ENCODE peak calls at places on chromosomes 6 and 20, in ten cellular contexts. G, M, P, T, X, D, F, R, C and Z are unnamed samples.

GRCh38 chr20:32535953-32536823 is 48.9 kb downstream of the NOL4L start:
- DNase-seq in G (no peak), M (peak), P (peak), T (peak), X (peak), D (no peak), F (no peak), R (peak), C (peak), Z (no peak)

GRCh38 chr6:138310294-138310693 is 67.4 kb upstream of the SMIM28 start:
- DNase-seq in G (no peak), M (no peak), P (no peak), T (no peak), X (no peak), D (no peak), F (no peak), R (no peak), C (no peak), Z (no peak)

GRCh38 chr6:48472121-48472520 is 361.1 kb upstream of the PTCHD4 start:
- DNase-seq in G (no peak), M (no peak), P (no peak), T (no peak), X (no peak), D (no peak), F (no peak), R (no peak), C (no peak), Z (no peak)

GRCh38 chr6:113744886-113745285 is 112.3 kb upstream of the MARCKS start:
- DNase-seq in G (no peak), M (no peak), P (no peak), T (no peak), X (no peak), D (no peak), F (no peak), R (no peak), C (no peak), Z (no peak)

GRCh38 chr6:27605401-27606342 is 132.8 kb upstream of the ZNF184 start:
- DNase-seq in G (no peak), M (no peak), P (no peak), T (no peak), X (no peak), D (no peak), F (no peak), R (peak), C (no peak), Z (no peak)

GRCh38 chr20:35902545-35902941 is 51.8 kb downstream of the SCAND1 start:
- DNase-seq in G (no peak), M (no peak), P (no peak), T (no peak), X (no peak), D (no peak), F (no peak), R (no peak), C (no peak), Z (no peak)

GRCh38 chr20:57632286-57632685 is 12.1 kb upstream of the ZBP1 start:
- DNase-seq in G (no peak), M (no peak), P (no peak), T (no peak), X (no peak), D (no peak), F (no peak), R (no peak), C (no peak), Z (no peak)

GRCh38 chr6:33075568-33076405 is at the start of gene HLA-DPB1:
- DNase-seq in G (no peak), M (peak), P (no peak), T (no peak), X (peak), D (peak), F (no peak), R (peak), C (no peak), Z (no peak)

GRCh38 chr6:1311400-1312192 is at the start of gene FOXQ1:
- DNase-seq in G (no peak), M (no peak), P (no peak), T (no peak), X (no peak), D (no peak), F (no peak), R (peak), C (no peak), Z (no peak)

GRCh38 chr6:105005446-105005845 is 48.5 kb downstream of the LIN28B start:
- DNase-seq in G (no peak), M (no peak), P (no peak), T (no peak), X (no peak), D (no peak), F (no peak), R (no peak), C (no peak), Z (no peak)

DNA sequence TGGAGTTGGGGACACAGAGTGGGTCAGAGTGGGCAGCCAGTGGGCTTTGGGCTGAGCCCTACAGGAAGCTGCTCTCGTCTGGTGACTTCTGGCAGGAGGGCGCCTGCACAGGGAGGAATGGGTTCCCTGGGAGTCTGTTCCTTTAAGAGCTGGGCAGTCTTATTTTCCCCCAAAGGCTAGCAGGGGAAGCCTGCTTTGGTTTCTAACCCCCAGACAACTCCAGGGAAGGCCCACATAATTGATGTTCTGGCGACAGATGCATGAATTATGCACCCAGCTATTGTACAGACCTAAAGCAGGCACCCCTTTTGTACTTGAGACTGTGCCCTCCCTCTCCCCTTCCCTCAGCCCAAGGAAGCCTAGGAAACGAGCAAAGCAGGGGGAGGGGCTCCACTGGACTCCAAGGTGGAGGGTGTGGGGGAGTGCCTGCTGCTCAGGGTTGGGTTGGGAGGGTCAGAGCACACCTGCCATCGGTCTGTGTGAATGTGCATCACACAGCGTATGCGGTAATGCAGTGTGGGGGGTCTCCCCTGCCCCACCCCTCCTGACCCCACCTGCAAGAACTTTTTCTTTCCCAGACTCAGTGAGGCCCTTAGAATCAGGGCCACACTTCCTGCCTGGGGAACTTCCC is 102.1 kb downstream of the KCNB1 start:
- DNase-seq in G (no peak), M (no peak), P (no peak), T (no peak), X (no peak), D (no peak), F (no peak), R (no peak), C (no peak), Z (no peak)
- H3K27ac ChIP-seq in G (no peak), M (no peak), P (no peak), T (no peak), X (no peak), D (no peak), F (no peak), R (no peak), C (no peak), Z (peak)

GRCh38 chr20:34526466-34526865 is 10.2 kb downstream of the DYNLRB1 start:
- DNase-seq in G (peak), M (no peak), P (no peak), T (no peak), X (no peak), D (peak), F (no peak), R (peak), C (no peak), Z (no peak)

GRCh38 chr20:34525342-34525708 is 9.1 kb downstream of the DYNLRB1 start:
- DNase-seq in G (no peak), M (no peak), P (no peak), T (no peak), X (no peak), D (no peak), F (no peak), R (no peak), C (no peak), Z (no peak)

GRCh38 chr20:34524426-34524825 is 8.2 kb downstream of the DYNLRB1 start:
- DNase-seq in G (no peak), M (no peak), P (no peak), T (no peak), X (no peak), D (no peak), F (no peak), R (no peak), C (no peak), Z (no peak)

GRCh38 chr20:34525709-34526416 is 9.6 kb downstream of the DYNLRB1 start:
- DNase-seq in G (peak), M (no peak), P (peak), T (peak), X (no peak), D (peak), F (peak), R (peak), C (no peak), Z (peak)

DNA sequence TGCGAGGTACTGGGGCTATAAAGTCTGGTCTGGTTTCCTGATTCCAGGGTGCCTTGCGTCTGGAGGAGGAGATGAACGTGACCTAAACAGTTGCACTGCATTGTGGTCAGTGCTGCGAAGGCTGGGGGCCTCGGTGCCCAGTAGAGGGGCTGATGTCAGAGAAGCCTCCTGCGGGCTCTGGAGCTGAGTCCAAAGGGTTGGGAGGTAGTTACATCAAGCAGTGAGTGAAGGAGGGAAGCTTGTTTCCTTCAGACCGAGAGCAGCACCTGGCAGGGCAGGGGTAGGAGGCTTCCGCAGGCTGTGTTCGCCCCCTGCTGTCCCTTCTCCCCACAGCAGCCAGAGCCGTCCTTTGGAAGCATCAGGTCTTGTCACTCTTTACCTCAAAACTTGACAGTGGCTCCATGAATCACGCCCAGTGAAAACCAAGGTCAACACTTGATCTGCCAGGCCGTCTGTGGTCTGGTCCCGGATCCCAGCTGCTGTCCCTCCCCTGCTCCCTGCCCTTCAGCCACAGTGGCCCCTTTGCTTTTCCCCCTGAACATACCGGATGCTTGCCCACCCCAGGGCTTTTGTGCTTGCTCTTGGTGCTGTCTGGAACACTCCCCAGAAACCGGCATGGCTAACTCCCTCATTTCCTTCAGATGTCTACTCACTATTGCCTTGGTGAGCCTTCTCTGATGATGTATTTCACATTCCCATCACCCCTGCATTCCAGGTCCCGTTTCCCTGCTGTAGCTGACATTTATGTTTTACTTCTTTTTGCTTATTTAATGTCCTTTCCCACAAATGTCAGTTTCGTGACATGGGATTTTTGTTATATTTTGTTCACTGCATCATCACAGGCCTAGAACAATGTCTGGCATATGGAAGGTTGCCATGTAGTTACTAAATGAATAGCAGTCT is 7.0 kb downstream of the DYNLRB1 start:
- DNase-seq in G (peak), M (peak), P (no peak), T (no peak), X (peak), D (peak), F (no peak), R (peak), C (peak), Z (no peak)
- H3K27ac ChIP-seq in G (peak), M (no peak), P (peak), T (peak), X (no peak), D (no peak), F (peak), R (peak), C (no peak), Z (peak)

DNA sequence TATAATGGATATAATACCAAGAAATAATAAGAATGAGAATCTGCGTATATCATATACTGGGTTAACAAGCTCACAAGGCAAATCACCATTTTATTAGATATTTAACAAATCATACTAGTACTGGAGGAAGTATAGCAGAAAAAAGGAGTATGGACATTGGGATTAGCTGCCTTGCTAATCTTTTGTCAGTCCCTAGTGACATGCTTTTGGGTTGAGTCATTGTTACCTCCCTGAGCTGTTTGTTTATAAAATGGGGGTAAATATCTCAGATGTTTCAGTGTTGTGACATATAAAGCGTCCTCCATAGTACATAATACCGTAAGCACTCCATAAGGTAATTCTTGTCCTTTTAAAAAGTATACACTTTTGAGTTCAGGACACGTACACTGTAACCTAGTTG is 107.0 kb downstream of the ESR1 start:
- DNase-seq in G (no peak), M (no peak), P (no peak), T (no peak), X (no peak), D (no peak), F (no peak), R (peak), C (no peak), Z (no peak)
- H3K27ac ChIP-seq in G (no peak), M (no peak), P (no peak), T (no peak), X (no peak), D (no peak), F (no peak), R (no peak), C (no peak), Z (no peak)

GRCh38 chr6:168032383-168032760 is 34.9 kb downstream of the KIF25 start:
- DNase-seq in G (no peak), M (no peak), P (no peak), T (no peak), X (no peak), D (no peak), F (no peak), R (peak), C (no peak), Z (no peak)

GRCh38 chr6:168035661-168036616 is 38.5 kb downstream of the KIF25 start:
- DNase-seq in G (no peak), M (no peak), P (no peak), T (no peak), X (no peak), D (no peak), F (no peak), R (peak), C (no peak), Z (no peak)

GRCh38 chr6:168033791-168034190 is 36.3 kb downstream of the KIF25 start:
- DNase-seq in G (no peak), M (no peak), P (no peak), T (no peak), X (no peak), D (no peak), F (no peak), R (no peak), C (no peak), Z (no peak)

GRCh38 chr6:168035098-168035660 is 37.7 kb downstream of the KIF25 start:
- DNase-seq in G (no peak), M (no peak), P (peak), T (no peak), X (no peak), D (no peak), F (no peak), R (peak), C (no peak), Z (peak)

GRCh38 chr6:168034537-168034936 is 37.1 kb downstream of the KIF25 start:
- DNase-seq in G (no peak), M (no peak), P (no peak), T (no peak), X (no peak), D (no peak), F (no peak), R (no peak), C (no peak), Z (no peak)
- H3K27ac ChIP-seq in G (no peak), M (no peak), P (no peak), T (no peak), X (no peak), D (no peak), F (peak), R (no peak), C (no peak), Z (peak)

GRCh38 chr20:38120625-38120988 is 44.5 kb downstream of the TGM2 start:
- DNase-seq in G (no peak), M (no peak), P (no peak), T (peak), X (no peak), D (no peak), F (no peak), R (no peak), C (no peak), Z (no peak)

GRCh38 chr20:38125157-38126056 is 39.7 kb downstream of the TGM2 start:
- DNase-seq in G (peak), M (no peak), P (peak), T (no peak), X (no peak), D (peak), F (peak), R (no peak), C (no peak), Z (peak)

GRCh38 chr20:38119446-38119845 is 45.6 kb downstream of the TGM2 start:
- DNase-seq in G (no peak), M (no peak), P (no peak), T (peak), X (no peak), D (no peak), F (no peak), R (peak), C (no peak), Z (no peak)

GRCh38 chr20:38123021-38123587 is 42.0 kb downstream of the TGM2 start:
- DNase-seq in G (no peak), M (no peak), P (no peak), T (peak), X (no peak), D (peak), F (no peak), R (peak), C (no peak), Z (peak)

GRCh38 chr20:38121741-38122140 is 43.3 kb downstream of the TGM2 start:
- DNase-seq in G (no peak), M (no peak), P (no peak), T (peak), X (no peak), D (no peak), F (no peak), R (no peak), C (no peak), Z (no peak)
- H3K27ac ChIP-seq in G (no peak), M (no peak), P (no peak), T (no peak), X (no peak), D (no peak), F (no peak), R (no peak), C (no peak), Z (no peak)

DNA sequence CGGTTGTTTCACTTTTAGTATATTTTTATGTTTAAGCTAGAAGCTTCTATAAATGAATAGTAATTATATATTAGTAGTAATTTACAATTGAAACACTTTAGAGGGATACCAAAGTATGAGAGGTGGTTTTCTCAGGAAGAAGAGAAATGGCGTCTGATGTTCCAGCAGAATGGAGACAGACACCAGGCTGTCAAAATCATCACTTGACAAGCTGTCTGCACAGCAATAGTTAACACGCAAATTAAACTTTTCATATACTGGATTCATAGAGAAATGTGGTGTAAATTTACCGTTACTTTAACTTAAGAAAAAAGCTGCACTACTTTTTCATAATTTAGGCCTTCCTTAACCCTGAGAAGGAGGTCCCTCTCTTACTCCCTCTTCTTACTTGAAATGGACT is 82.6 kb downstream of the FAM217A start:
- DNase-seq in G (no peak), M (no peak), P (no peak), T (no peak), X (no peak), D (no peak), F (no peak), R (no peak), C (no peak), Z (no peak)
- H3K27ac ChIP-seq in G (no peak), M (no peak), P (no peak), T (no peak), X (no peak), D (no peak), F (no peak), R (peak), C (no peak), Z (no peak)

DNA sequence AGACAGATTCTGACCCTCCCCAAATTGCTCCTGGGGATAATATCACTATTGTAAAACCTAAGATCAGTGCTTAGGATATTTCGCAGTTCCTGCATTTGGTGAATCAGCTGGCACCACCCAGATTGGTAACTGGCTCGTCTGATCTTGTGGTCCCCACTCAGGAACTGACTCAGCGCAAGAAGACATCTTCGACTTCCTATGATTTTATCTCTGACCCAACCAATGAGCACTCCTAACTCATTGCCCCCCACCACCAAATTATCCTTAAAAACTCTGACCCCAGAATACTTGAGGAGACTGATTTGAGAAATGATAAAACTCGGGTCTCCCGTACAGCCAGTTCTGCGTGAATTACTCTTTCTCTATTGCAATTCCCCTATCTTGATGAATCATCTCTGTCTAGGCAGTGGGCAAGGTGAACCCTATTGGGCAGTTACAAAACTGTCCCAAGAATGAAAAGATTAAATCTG is 55.7 kb upstream of the PRND start:
- DNase-seq in G (no peak), M (peak), P (peak), T (no peak), X (no peak), D (no peak), F (no peak), R (peak), C (peak), Z (no peak)
- H3K27ac ChIP-seq in G (no peak), M (peak), P (no peak), T (no peak), X (no peak), D (no peak), F (peak), R (peak), C (no peak), Z (no peak)

GRCh38 chr20:40925829-40926228 is 102.8 kb upstream of the TOP1 start:
- DNase-seq in G (no peak), M (no peak), P (no peak), T (no peak), X (peak), D (no peak), F (no peak), R (no peak), C (no peak), Z (no peak)
- H3K27ac ChIP-seq in G (no peak), M (no peak), P (no peak), T (no peak), X (peak), D (no peak), F (no peak), R (no peak), C (peak), Z (no peak)